ENCODE peak calls at places on chromosomes 4 and X, in five cellular contexts. H is Karpas-422, K is PC-9, I is neuronal stem cell, J is ovary. X is an unnamed sample. For H3K27me3 and H3K4me1, the result is how much of the 10 kb centered on the place peaks cover.

GRCh38 chr4:112593438-112594133 is 43.1 kb downstream of the ZGRF1 start:
- DNase-seq in H (no peak), K (no peak), I (no peak), J (no peak), X (no peak)

GRCh38 chr4:82125170-82125862 is 248.5 kb downstream of the HNRNPD start:
- DNase-seq in H (no peak), K (no peak), I (no peak), J (no peak), X (no peak)

GRCh38 chr4:22573198-22573597 is 57.3 kb upstream of the ADGRA3 start:
- DNase-seq in H (no peak), K (no peak), I (no peak), J (peak), X (peak)

GRCh38 chr4:152983221-152983620 is 47.1 kb downstream of the FHDC1 start:
- DNase-seq in H (no peak), K (no peak), I (no peak), J (no peak), X (peak)

GRCh38 chr4:26330186-26330787 is 9.5 kb downstream of the RBPJ start:
- DNase-seq in H (peak), K (peak), I (no peak), J (no peak), X (peak)

GRCh38 chr4:110224812-110225211 is 26.4 kb upstream of the ELOVL6 start:
- DNase-seq in H (no peak), K (no peak), I (no peak), J (no peak), X (no peak)

GRCh38 chr4:100008048-100008447 is 58.0 kb upstream of the H2AZ1 start:
- DNase-seq in H (no peak), K (no peak), I (no peak), J (no peak), X (no peak)

GRCh38 chrX:32408389-32408788 is 803.0 kb downstream of the DMD start:
- DNase-seq in H (peak), K (no peak), I (no peak), J (no peak), X (no peak)

GRCh38 chr4:104641427-104641826 is 146.7 kb upstream of the CXXC4 start:
- DNase-seq in H (no peak), K (no peak), I (peak), J (no peak), X (peak)

GRCh38 chrX:32966956-32967355 is 244.4 kb downstream of the DMD start:
- DNase-seq in H (no peak), K (no peak), I (no peak), J (no peak), X (no peak)

GRCh38 chr4:142293536-142293935 is 552.6 kb downstream of the INPP4B start:
- DNase-seq in H (no peak), K (no peak), I (no peak), J (no peak), X (peak)

GRCh38 chrX:33434256-33435092 is 223.1 kb upstream of the DMD start:
- DNase-seq in H (peak), K (no peak), I (peak), J (no peak), X (peak)

GRCh38 chr4:74793757-74794340 is 474 bp downstream of the BTC start:
- DNase-seq in H (peak), K (peak), I (peak), J (peak), X (peak)

GRCh38 chrX:31546130-31546529 is 474.3 kb upstream of the FTHL17 start:
- DNase-seq in H (no peak), K (no peak), I (no peak), J (no peak), X (peak)

GRCh38 chr4:602559-602942 is 22.8 kb upstream of the PDE6B start:
- DNase-seq in H (peak), K (peak), I (peak), J (no peak), X (peak)

GRCh38 chrX:17860811-17861495 is at the start of gene RAI2:
- DNase-seq in H (no peak), K (no peak), I (peak), J (peak), X (no peak)

GRCh38 chrX:71815906-71816156 is 52.7 kb downstream of the CXorf49B start:
- DNase-seq in H (no peak), K (no peak), I (no peak), J (no peak), X (no peak)

GRCh38 chr4:27764526-27764837 is 903.8 kb downstream of the STIM2 start:
- DNase-seq in H (no peak), K (no peak), I (no peak), J (no peak), X (no peak)

GRCh38 chrX:133527415-133527814 is 112.1 kb upstream of the GPC4 start:
- DNase-seq in H (no peak), K (no peak), I (no peak), J (no peak), X (peak)

GRCh38 chr4:76657443-76657842 is 222.4 kb downstream of the SHROOM3 start:
- DNase-seq in H (no peak), K (no peak), I (no peak), J (no peak), X (no peak)

GRCh38 chr4:184856277-184856609 is 30.5 kb upstream of the ACSL1 start:
- DNase-seq in H (peak), K (no peak), I (no peak), J (no peak), X (no peak)

GRCh38 chr4:166400270-166400894 is 527.3 kb downstream of the TLL1 start:
- DNase-seq in H (no peak), K (no peak), I (no peak), J (no peak), X (no peak)

GRCh38 chr4:120319230-120319761 is 252.6 kb upstream of the MAD2L1 start:
- DNase-seq in H (no peak), K (no peak), I (no peak), J (no peak), X (no peak)

GRCh38 chrX:115191490-115192243 is 2.5 kb downstream of the RBMXL3 start:
- DNase-seq in H (no peak), K (no peak), I (no peak), J (no peak), X (no peak)

GRCh38 chr4:16259531-16260246 is 33.4 kb upstream of the TAPT1 start:
- DNase-seq in H (no peak), K (no peak), I (no peak), J (no peak), X (no peak)

GRCh38 chr4:8508266-8508665 is 67.7 kb downstream of the TRMT44 start:
- DNase-seq in H (no peak), K (no peak), I (no peak), J (no peak), X (no peak)

GRCh38 chrX:150225266-150225665 is 137.9 kb upstream of the MAMLD1 start:
- DNase-seq in H (no peak), K (no peak), I (no peak), J (no peak), X (no peak)

GRCh38 chr4:83974111-83974789 is 438.3 kb downstream of the GPAT3 start:
- DNase-seq in H (no peak), K (no peak), I (no peak), J (no peak), X (no peak)

GRCh38 chr4:78569291-78569821 is 17.8 kb downstream of the ANXA3 start:
- DNase-seq in H (no peak), K (peak), I (no peak), J (no peak), X (peak)

GRCh38 chrX:74579597-74580209 is 34.7 kb downstream of the RLIM start:
- DNase-seq in H (peak), K (no peak), I (no peak), J (no peak), X (no peak)

GRCh38 chr4:124594945-124595344 is 117.6 kb downstream of the ANKRD50 start:
- DNase-seq in H (no peak), K (no peak), I (no peak), J (no peak), X (no peak)

GRCh38 chr4:176377705-176378302 is 58.0 kb downstream of the SPCS3 start:
- DNase-seq in H (peak), K (no peak), I (no peak), J (no peak), X (peak)

GRCh38 chrX:69229436-69229835 is 64.2 kb upstream of the PJA1 start:
- DNase-seq in H (no peak), K (no peak), I (no peak), J (no peak), X (no peak)

GRCh38 chrX:43456056-43456455 is 200.0 kb upstream of the MAOA start:
- DNase-seq in H (no peak), K (no peak), I (no peak), J (no peak), X (no peak)

GRCh38 chrX:10173331-10173900 is 16.6 kb downstream of the CLCN4 start:
- DNase-seq in H (no peak), K (no peak), I (peak), J (peak), X (peak)

GRCh38 chr4:87857789-87858188 is 25.0 kb downstream of the MEPE start:
- DNase-seq in H (no peak), K (no peak), I (no peak), J (no peak), X (no peak)

GRCh38 chrX:55731826-55732225 is 14.3 kb downstream of the RRAGB start:
- DNase-seq in H (peak), K (no peak), I (no peak), J (no peak), X (no peak)

GRCh38 chrX:1767026-1767425 is 152.2 kb downstream of the ASMT start:
- DNase-seq in H (no peak), K (no peak), I (no peak), J (no peak), X (no peak)

GRCh38 chrX:27767387-27767786 is 40.4 kb upstream of the MAGEB10 start:
- DNase-seq in H (no peak), K (no peak), I (no peak), J (no peak), X (no peak)

GRCh38 chr4:67721770-67722597 is 21.0 kb upstream of the UBA6 start:
- DNase-seq in H (no peak), K (peak), I (no peak), J (no peak), X (no peak)

DNA sequence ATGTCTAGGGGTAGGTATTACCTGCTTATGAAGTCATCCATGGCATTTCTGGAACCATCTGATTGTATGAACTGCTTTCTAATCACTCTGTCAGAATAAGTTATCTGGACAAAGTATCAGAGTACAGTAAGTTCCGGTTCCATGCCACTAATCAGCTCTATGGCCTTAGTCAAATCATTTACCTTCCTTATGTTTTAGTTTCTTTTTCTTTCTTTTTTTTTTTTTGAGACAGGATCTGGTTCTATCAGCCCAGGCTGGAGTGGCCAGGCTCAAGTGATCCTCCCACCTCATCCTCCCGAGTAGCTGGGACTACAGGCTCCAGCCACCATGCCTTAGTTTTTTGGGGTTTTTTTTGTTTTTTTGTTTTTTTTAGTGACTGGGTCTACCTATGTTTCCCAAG is 11.5 kb downstream of the XIAP start:
- DNase-seq in H (no peak), K (no peak), I (no peak), J (no peak), X (no peak)
- H3K27ac ChIP-seq in H (no peak), K (peak), I (no peak), J (no peak), X (no peak)

DNA sequence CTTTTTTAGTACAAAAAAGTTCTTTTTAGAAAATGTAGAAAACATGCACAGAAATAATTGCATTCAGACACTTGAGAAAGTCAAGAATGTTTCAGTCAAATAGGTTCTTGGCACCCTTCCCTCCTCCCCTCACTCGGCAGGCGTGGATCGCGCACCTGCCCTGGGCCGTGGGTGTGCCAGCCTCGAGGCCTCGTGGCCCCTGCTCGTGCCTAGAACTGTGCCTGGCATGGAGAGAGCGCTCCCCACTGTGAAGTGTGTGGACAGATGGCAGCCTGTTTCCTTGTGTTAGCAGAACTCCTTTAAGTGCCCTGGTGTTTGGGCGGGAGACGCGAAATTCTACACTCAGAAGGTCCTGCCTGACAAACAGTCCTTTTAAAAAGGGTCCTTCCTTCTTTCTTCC is 14.7 kb downstream of the RGS12 start:
- DNase-seq in H (no peak), K (no peak), I (no peak), J (peak), X (no peak)
- H3K27me3 ChIP-seq in H (under half), K (under half), I (under half), J (under half), X (under half)

GRCh38 chr4:2259036-2259540 is 2.8 kb downstream of the MXD4 start:
- DNase-seq in H (no peak), K (no peak), I (no peak), J (peak), X (no peak)

GRCh38 chr4:2260336-2261109 is 1.4 kb downstream of the MXD4 start:
- DNase-seq in H (no peak), K (no peak), I (no peak), J (peak), X (no peak)

GRCh38 chr4:2261110-2261852 is 628 bp downstream of the MXD4 start:
- DNase-seq in H (peak), K (no peak), I (peak), J (peak), X (peak)

GRCh38 chr4:2258091-2259035 is 3.5 kb downstream of the MXD4 start:
- DNase-seq in H (no peak), K (no peak), I (no peak), J (peak), X (no peak)

DNA sequence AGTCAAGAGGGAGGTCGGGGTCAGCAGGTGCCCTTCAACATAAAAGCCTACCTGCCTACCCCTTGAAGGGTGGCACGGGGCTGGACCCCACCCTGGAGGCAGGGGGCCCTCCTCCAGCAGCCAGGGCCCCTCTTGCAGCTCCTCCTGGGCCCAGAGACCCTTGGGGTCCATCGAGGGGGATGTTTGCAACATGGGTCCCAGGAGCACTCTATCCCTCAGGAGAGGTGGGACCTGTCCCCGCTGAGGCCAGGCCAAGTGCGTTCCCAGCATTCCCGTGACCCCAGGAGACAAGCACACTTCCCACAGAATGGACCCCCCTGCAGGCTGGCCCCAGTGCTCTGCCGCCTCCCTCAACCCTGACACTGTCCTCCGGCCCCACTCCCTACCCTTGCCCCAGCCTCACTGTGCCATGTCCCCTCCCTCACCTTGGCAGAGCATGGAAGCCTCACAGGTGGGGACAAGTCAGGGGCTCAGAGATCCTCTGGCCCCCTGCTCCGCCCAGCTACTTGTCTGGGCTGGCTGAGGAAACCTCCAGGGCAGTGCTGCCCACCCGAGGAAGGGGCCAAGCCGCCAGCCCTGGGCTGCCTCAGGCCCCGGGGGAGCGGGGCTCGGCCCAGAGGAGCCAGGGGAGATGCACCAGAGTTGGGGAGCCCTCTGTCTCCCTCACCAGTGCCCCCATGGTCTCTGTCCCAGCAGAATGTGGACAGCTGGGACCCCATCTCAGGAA is 2.2 kb downstream of the MXD4 start:
- DNase-seq in H (no peak), K (no peak), I (no peak), J (peak), X (no peak)
- H3K4me1 ChIP-seq in H (under half), K (under half), I (under half), J (under half), X (under half)

DNA sequence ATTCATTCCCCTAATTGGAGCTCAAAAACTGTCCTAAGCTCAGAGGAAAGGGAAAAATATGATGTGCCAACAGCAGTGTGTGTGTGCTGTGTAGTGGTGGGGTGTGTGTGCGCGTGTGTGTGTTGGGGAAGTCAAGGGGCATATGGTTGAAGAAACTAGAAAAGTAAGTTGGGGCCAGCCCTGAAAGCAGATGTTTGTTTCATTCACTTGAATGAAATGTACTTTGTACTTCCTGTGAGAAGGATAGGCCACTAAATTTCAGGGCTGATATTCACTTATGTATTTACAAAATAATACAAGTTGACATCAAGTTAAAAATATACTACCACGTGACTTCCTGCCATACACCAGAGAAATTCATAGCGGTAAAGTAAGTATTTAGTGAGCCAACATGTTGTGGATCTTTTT is 151.3 kb upstream of the JADE1 start:
- DNase-seq in H (no peak), K (no peak), I (no peak), J (no peak), X (peak)
- H3K27ac ChIP-seq in H (no peak), K (no peak), I (no peak), J (no peak), X (no peak)

GRCh38 chr4:2827071-2827873 is 16.4 kb upstream of the ADD1 start:
- DNase-seq in H (no peak), K (no peak), I (no peak), J (peak), X (no peak)
- H3K27me3 ChIP-seq in H (under half), K (under half), I (under half), J (under half), X (under half)